ENCODE peak calls at places on chromosomes 3 and 15, in nine cellular contexts. L, I, O, K, R, B, Z, V and C are unnamed samples.
A peak's percentile ranks its signal among the peaks of the same experiment; 100 is the strongest.

GRCh38 chr3:43405888-43406636 is 119.7 kb downstream of the SNRK start:
- DNase-seq in L (peak; percentile 45), I (no peak), O (no peak), K (no peak), R (no peak), B (no peak), Z (peak; percentile 92), V (peak; percentile 80), C (no peak)

GRCh38 chr3:128113817-128114794 is 9.5 kb downstream of the RUVBL1 start:
- DNase-seq in L (no peak), I (no peak), O (peak; percentile 53), K (peak; percentile 39), R (no peak), B (no peak), Z (no peak), V (no peak), C (no peak)

GRCh38 chr3:116739678-116740077 is 30.1 kb downstream of the TUSC7 start:
- DNase-seq in L (no peak), I (no peak), O (no peak), K (no peak), R (no peak), B (no peak), Z (no peak), V (no peak), C (no peak)

GRCh38 chr3:67142432-67142831 is 144.3 kb downstream of the KBTBD8 start:
- DNase-seq in L (no peak), I (no peak), O (no peak), K (no peak), R (no peak), B (no peak), Z (no peak), V (no peak), C (no peak)

GRCh38 chr3:142213298-142213697 is 12.1 kb downstream of the GK5 start:
- DNase-seq in L (no peak), I (no peak), O (no peak), K (no peak), R (no peak), B (no peak), Z (no peak), V (peak; percentile 33), C (no peak)

GRCh38 chr3:29697989-29698388 is 417.1 kb downstream of the RBMS3 start:
- DNase-seq in L (no peak), I (no peak), O (no peak), K (no peak), R (no peak), B (no peak), Z (peak; percentile 58), V (peak; percentile 68), C (peak; percentile 84)

GRCh38 chr3:111723293-111723963 is 128.3 kb upstream of the ZBED2 start:
- DNase-seq in L (no peak), I (no peak), O (no peak), K (no peak), R (no peak), B (no peak), Z (peak; percentile 80), V (peak; percentile 92), C (peak; percentile 70)

GRCh38 chr15:60787737-60788513 is 309.0 kb upstream of the ICE2 start:
- DNase-seq in L (no peak), I (no peak), O (no peak), K (no peak), R (no peak), B (no peak), Z (no peak), V (no peak), C (no peak)

GRCh38 chr15:69677403-69677802 is 224.8 kb downstream of the RPLP1 start:
- DNase-seq in L (no peak), I (peak; percentile 31), O (no peak), K (no peak), R (no peak), B (no peak), Z (no peak), V (no peak), C (no peak)

GRCh38 chr3:184380210-184380626 is 364 bp downstream of the CHRD start:
- DNase-seq in L (peak; percentile 72), I (no peak), O (peak; percentile 84), K (no peak), R (peak; percentile 87), B (peak; percentile 85), Z (no peak), V (peak; percentile 12), C (no peak)

GRCh38 chr3:170055209-170055608 is 17.4 kb downstream of the GPR160 start:
- DNase-seq in L (no peak), I (no peak), O (no peak), K (peak; percentile 71), R (no peak), B (no peak), Z (peak; percentile 51), V (peak; percentile 46), C (peak; percentile 27)

GRCh38 chr3:167350245-167350862 is 29.7 kb downstream of the ZBBX start:
- DNase-seq in L (no peak), I (peak; percentile 32), O (no peak), K (peak; percentile 2), R (no peak), B (peak; percentile 16), Z (no peak), V (peak; percentile 8), C (no peak)

GRCh38 chr15:69713726-69714559 is 261.3 kb downstream of the RPLP1 start:
- DNase-seq in L (no peak), I (no peak), O (no peak), K (peak; percentile 73), R (no peak), B (no peak), Z (no peak), V (no peak), C (no peak)

GRCh38 chr3:65854606-65855304 is 184.0 kb downstream of the MAGI1 start:
- DNase-seq in L (no peak), I (no peak), O (no peak), K (peak; percentile 36), R (no peak), B (no peak), Z (peak; percentile 47), V (peak; percentile 31), C (peak; percentile 22)

GRCh38 chr15:63519041-63519440 is 14.6 kb downstream of the USP3 start:
- DNase-seq in L (no peak), I (no peak), O (no peak), K (no peak), R (no peak), B (no peak), Z (no peak), V (no peak), C (no peak)

GRCh38 chr15:40293006-40293405 is 10.1 kb upstream of the ANKRD63 start:
- DNase-seq in L (peak; percentile 6), I (no peak), O (peak; percentile 2), K (no peak), R (no peak), B (no peak), Z (no peak), V (no peak), C (no peak)

GRCh38 chr3:14810795-14811661 is 7.7 kb upstream of the FGD5 start:
- DNase-seq in L (no peak), I (no peak), O (no peak), K (no peak), R (no peak), B (peak; percentile 52), Z (no peak), V (no peak), C (no peak)

GRCh38 chr3:89586676-89587075 is 479.3 kb downstream of the EPHA3 start:
- DNase-seq in L (no peak), I (no peak), O (no peak), K (no peak), R (no peak), B (no peak), Z (no peak), V (no peak), C (no peak)

GRCh38 chr3:134609821-134610454 is 40.9 kb downstream of the KY start:
- DNase-seq in L (no peak), I (no peak), O (no peak), K (no peak), R (no peak), B (no peak), Z (no peak), V (no peak), C (no peak)

GRCh38 chr3:50737511-50738251 is 63.0 kb downstream of the DOCK3 start:
- DNase-seq in L (no peak), I (no peak), O (no peak), K (no peak), R (no peak), B (peak; percentile 25), Z (no peak), V (no peak), C (no peak)

DNA sequence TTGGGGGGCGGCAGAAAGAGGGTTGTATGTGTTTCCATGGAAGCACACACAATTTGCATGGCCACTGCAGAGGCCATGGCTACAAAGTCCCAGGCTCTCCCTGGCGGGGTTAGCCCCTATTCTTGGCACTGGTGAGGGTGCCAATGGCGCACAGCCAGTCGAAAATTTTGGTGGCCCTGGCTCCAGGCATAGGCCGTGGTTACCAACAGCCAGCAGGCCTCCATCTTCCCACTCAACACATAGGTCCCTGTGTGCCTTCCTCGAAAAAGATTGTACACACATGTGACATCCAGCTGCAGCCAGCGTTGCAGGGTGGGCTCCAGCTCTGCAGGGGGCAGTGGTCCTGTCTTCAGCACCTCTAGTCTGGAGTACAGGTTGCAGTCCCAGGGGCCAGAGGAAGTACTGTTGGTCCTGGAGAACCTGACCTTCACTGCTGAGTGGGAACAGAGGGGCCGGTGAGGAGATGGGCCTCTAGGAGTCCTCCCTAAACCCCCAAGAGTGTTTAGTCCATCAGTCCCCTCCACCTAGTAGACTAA is 7.1 kb downstream of the P4HTM start:
- DNase-seq in L (no peak), I (no peak), O (no peak), K (no peak), R (no peak), B (no peak), Z (no peak), V (no peak), C (no peak)
- TF ChIP-seq CTCF in L (no peak), I (no peak), O (no peak), K (no peak), R (no peak), B (no peak), Z (no peak), V (no peak), C (peak; percentile 18)

GRCh38 chr15:67501177-67501835 is 19.6 kb upstream of the C15orf61 start:
- DNase-seq in L (no peak), I (peak; percentile 17), O (no peak), K (no peak), R (no peak), B (no peak), Z (peak; percentile 54), V (peak; percentile 10), C (peak; percentile 48)
- TF ChIP-seq CTCF in L (peak; percentile 48), I (no peak), O (no peak), K (peak; percentile 31), R (peak; percentile 12), B (peak; percentile 20), Z (peak; percentile 58), V (peak; percentile 7), C (peak; percentile 68)

DNA sequence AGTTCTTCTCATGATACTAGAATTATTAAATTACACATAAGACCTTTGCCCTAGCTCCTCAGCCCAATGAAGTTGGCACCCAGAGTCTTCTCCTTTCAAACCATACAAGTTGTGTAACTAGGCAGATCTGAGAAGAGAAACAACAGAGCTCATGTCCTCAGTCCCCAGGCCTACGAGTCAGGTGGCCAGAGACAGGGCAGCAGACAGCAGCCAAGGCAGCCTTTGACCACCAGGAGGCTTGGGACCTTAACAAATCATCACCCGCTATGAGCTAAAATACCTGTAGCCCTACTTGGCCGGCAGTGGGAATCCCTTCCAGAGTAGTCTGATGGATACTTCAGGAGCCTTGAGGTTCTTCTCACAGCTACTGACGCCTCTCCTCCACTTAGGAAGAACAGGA is 18.3 kb downstream of the STIMATE start:
- DNase-seq in L (no peak), I (no peak), O (no peak), K (no peak), R (no peak), B (no peak), Z (no peak), V (no peak), C (no peak)
- TF ChIP-seq CTCF in L (no peak), I (peak; percentile 2), O (no peak), K (no peak), R (no peak), B (peak; percentile 11), Z (no peak), V (no peak), C (peak; percentile 38)

GRCh38 chr3:78140274-78140673 is 1100.4 kb downstream of the ROBO2 start:
- DNase-seq in L (no peak), I (no peak), O (no peak), K (no peak), R (no peak), B (no peak), Z (peak; percentile 27), V (no peak), C (no peak)
- TF ChIP-seq CTCF in L (no peak), I (no peak), O (no peak), K (no peak), R (no peak), B (no peak), Z (peak; percentile 17), V (no peak), C (no peak)